ENCODE peak calls at places on chromosomes 1 and 21, in seven cellular contexts. Q is pancreas, B is GM12878, F is RWPE1, M is uterus, A is lower lobe of right lung, X is nephron progenitor cell. J is an unnamed sample.
A peak's percentile ranks its signal among the peaks of the same experiment; 100 is the strongest.

GRCh38 chr1:244165701-244166100 is 114.6 kb downstream of the ZBTB18 start:
- DNase-seq in M (no peak), X (no peak), B (no peak), Q (no peak), A (no peak), F (no peak), J (no peak)

GRCh38 chr1:26788836-26789611 is 1.3 kb downstream of the PIGV start:
- DNase-seq in M (peak; percentile 93), F (peak; percentile 89), A (peak; percentile 90), B (peak; percentile 59), Q (peak; percentile 86), X (peak; percentile 78), J (peak; percentile 79)

GRCh38 chr1:202213361-202214088 is 19.9 kb downstream of the LGR6 start:
- DNase-seq in M (no peak), X (no peak), F (no peak), A (no peak), B (no peak), Q (no peak), J (no peak)

GRCh38 chr1:88998716-88999115 is 6.3 kb upstream of the KYAT3 start:
- DNase-seq in F (no peak), M (no peak), Q (no peak), B (no peak), X (peak; percentile 28), A (no peak), J (peak; percentile 50)

GRCh38 chr1:236516929-236517704 is 6.7 kb upstream of the LGALS8 start:
- DNase-seq in A (no peak), M (no peak), X (no peak), B (no peak), Q (no peak), F (peak; percentile 63), J (no peak)

GRCh38 chr1:115052454-115053083 is 22.9 kb downstream of the TSHB start:
- DNase-seq in B (no peak), A (no peak), Q (peak; percentile 29), X (peak; percentile 65), F (peak; percentile 71), M (peak; percentile 43), J (peak; percentile 54)

GRCh38 chr1:61388586-61388985 is 306.2 kb downstream of the NFIA start:
- DNase-seq in F (no peak), B (no peak), A (no peak), Q (no peak), M (no peak), X (no peak), J (no peak)

GRCh38 chr1:167132306-167133010 is 38.6 kb downstream of the STYXL2 start:
- DNase-seq in M (no peak), A (no peak), F (no peak), Q (no peak), X (no peak), B (no peak), J (no peak)

GRCh38 chr1:65062339-65062738 is 85.7 kb upstream of the AK4 start:
- DNase-seq in X (no peak), B (no peak), A (no peak), Q (no peak), M (no peak), F (no peak), J (no peak)

GRCh38 chr1:51928896-51929295 is 50.4 kb upstream of the NRDC start:
- DNase-seq in B (no peak), Q (no peak), A (no peak), M (no peak), X (no peak), F (no peak), J (no peak)

GRCh38 chr1:109567823-109568222 is 19.4 kb downstream of the GNAI3 start:
- DNase-seq in A (no peak), F (no peak), M (no peak), X (no peak), Q (no peak), B (no peak), J (no peak)

GRCh38 chr1:9289724-9290493 is 2.8 kb upstream of the SPSB1 start:
- DNase-seq in F (peak; percentile 61), Q (no peak), M (peak; percentile 87), A (no peak), X (no peak), B (no peak), J (no peak)

GRCh38 chr1:26320896-26321295 is 3.1 kb downstream of the CD52 start:
- DNase-seq in X (no peak), A (no peak), B (no peak), M (no peak), F (no peak), Q (no peak), J (no peak)

GRCh38 chr1:190679032-190679431 is 201.4 kb upstream of the BRINP3 start:
- DNase-seq in X (no peak), Q (no peak), M (no peak), A (no peak), F (peak; percentile 8), B (no peak), J (no peak)

GRCh38 chr1:170337413-170337994 is 191.7 kb downstream of the NTMT2 start:
- DNase-seq in A (no peak), F (no peak), X (no peak), B (no peak), M (no peak), Q (no peak), J (no peak)

GRCh38 chr1:207418336-207418735 is 35.8 kb upstream of the CR2 start:
- DNase-seq in F (no peak), B (no peak), Q (no peak), X (no peak), M (no peak), A (no peak), J (no peak)

GRCh38 chr1:33339413-33339812 is 18.5 kb upstream of the A3GALT2 start:
- DNase-seq in X (no peak), M (no peak), Q (no peak), A (no peak), F (no peak), B (no peak), J (no peak)

GRCh38 chr1:29368936-29369932 is 132.9 kb downstream of the PTPRU start:
- DNase-seq in B (no peak), F (no peak), M (no peak), Q (no peak), X (no peak), A (no peak), J (no peak)

GRCh38 chr1:56803561-56804156 is 15.5 kb downstream of the FYB2 start:
- DNase-seq in M (no peak), A (no peak), B (no peak), X (peak; percentile 59), F (peak; percentile 31), Q (no peak), J (no peak)

GRCh38 chr21:25970254-25970930 is 200.2 kb downstream of the APP start:
- DNase-seq in A (no peak), X (no peak), B (no peak), M (no peak), F (no peak), Q (no peak), J (no peak)

GRCh38 chr21:8989261-8989882 is 1532.0 kb upstream of the TPTE start:
- DNase-seq in F (no peak), B (no peak), M (no peak), X (no peak), Q (no peak), A (no peak), J (no peak)

GRCh38 chr1:94071956-94072355 is 49.0 kb downstream of the ABCA4 start:
- DNase-seq in B (no peak), F (no peak), X (no peak), Q (no peak), M (no peak), A (no peak), J (no peak)

DNA sequence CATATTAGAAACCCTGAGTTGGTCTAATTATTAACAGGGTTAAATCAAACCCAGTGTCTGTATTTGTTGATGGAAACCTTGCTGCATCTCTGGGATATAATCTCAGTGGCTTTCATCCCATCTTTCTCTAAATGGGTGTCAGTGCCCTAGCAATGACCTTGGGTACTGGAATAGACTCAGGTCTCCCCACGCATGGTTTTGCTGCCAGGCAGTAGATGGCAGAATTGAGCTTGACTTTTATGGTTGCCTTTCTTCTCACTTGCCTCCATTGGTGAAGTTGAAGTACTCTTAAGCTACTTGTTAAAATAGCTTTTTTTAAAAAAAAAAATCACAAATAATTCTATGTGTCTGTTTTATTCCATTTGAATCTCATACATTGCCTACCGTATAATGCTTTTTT is 81.8 kb upstream of the HMCN1 start:
- DNase-seq in X (no peak), F (no peak), M (no peak), A (no peak), Q (no peak), B (no peak), J (no peak)
- TF ChIP-seq CTCF in X (no peak), F (no peak), M (no peak), A (peak; percentile 24), Q (no peak), B (peak; percentile 6), J (peak; percentile 23)

DNA sequence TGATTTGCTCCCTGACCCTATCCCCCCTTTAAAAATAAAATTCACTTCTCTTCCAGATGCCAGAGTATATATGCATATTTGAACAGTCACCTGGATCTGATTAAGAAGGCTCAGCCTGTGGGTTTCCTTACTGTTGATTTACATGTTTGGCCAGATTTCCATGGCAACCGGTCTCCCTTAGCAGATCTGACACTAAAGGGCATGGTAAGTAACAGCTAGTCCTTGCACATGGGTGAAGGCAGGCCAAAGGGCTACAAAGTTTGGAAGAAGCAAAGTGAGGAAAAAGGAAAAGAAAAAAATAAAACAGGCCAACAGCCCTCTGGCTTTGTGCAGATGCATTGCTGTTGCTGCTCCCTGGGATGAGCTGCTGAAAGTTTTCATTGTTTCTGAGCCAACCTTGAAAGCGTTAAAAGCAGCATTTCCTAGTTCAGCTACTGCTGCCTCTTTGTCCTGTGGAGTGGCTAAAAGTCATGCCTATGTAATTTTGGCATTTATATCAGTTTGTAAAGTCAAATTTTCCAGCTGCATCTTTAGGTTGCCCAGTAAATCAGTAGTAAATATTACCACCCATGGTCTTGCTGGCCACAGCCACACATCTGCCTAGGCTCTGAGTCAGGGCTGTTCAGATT is 176.5 kb upstream of the HOOK1 start:
- DNase-seq in B (no peak), Q (peak; percentile 24), X (peak; percentile 47), M (peak; percentile 31), F (no peak), A (no peak), J (no peak)
- TF ChIP-seq CTCF in B (no peak), Q (no peak), X (no peak), M (no peak), F (no peak), A (no peak), J (no peak)

DNA sequence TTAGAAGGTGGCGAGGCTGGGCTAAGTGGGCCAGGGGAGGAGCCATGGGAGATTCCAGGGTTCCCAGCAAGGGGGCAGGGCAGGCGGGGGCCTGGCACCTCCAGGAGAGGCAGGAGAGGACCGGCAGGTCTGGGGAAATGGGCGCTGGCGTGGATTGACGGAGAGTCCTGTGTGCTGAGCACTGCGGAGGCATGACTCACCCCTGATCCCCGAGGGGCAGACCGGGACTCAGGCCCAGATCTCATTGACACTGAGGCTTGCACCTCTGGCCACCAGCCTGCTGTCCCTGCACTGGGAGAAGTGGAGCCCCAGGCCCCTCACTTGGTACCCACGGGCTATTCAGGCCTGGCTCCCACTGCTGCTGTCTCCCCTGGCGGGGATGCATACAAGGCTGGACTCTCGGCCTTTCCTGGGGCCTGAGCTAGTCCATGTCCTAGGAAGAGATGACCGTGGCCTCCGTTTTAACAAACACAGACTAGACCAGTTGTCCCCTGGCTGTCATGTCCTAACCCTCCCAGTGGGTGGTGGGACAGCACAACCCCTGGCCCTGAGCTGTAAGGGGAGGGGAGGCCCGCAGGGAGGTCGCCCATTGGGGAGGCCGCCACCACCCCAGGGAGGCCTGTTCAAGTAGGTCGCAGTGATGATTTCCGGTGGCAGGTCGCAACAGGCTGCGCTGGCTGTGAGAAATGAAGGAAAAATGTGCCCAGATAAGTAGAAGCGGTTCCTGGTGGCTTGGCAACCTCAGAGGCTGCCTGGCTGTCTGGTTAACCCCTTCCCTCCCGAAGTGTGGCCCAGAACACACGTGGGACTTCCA is 39.7 kb downstream of the RIPK4 start:
- DNase-seq in F (peak; percentile 86), M (no peak), X (no peak), Q (no peak), A (no peak), B (no peak), J (no peak)
- TF ChIP-seq CTCF in F (no peak), M (no peak), X (no peak), Q (no peak), A (no peak), B (no peak), J (no peak)

GRCh38 chr1:224170748-224171478 is 12.1 kb upstream of the DEGS1 start:
- DNase-seq in M (no peak), B (no peak), X (no peak), Q (no peak), F (no peak), A (peak; percentile 66), J (no peak)
- TF ChIP-seq CTCF in M (no peak), B (peak; percentile 33), X (no peak), Q (no peak), F (no peak), A (peak; percentile 45), J (peak; percentile 3)